ENCODE peak calls at places on chromosomes 5 and 9, in seven cellular contexts. K is A549, E is fibroblast of lung, Y is brain microvascular endothelial cell, W is astrocyte of the spinal cord, I is PC-3, Q is kidney epithelial cell. P is an unnamed sample.

GRCh38 chr5:55484531-55484930 is 50.2 kb downstream of the PLPP1 start:
- DNase-seq in K (no peak), E (no peak), Y (no peak), W (no peak), I (no peak), Q (no peak), P (no peak)

GRCh38 chr9:131275332-131276106 is 791 bp downstream of the FAM78A start:
- DNase-seq in K (no peak), E (no peak), Y (no peak), W (no peak), I (no peak), Q (no peak), P (no peak)

GRCh38 chr9:4435197-4435596 is 55.1 kb upstream of the SLC1A1 start:
- DNase-seq in K (no peak), E (peak; percentile 25), Y (peak; percentile 55), W (no peak), I (no peak), Q (no peak), P (peak; percentile 85)

GRCh38 chr9:89879711-89880110 is 274.9 kb downstream of the GADD45G start:
- DNase-seq in K (no peak), E (peak; percentile 14), Y (no peak), W (no peak), I (no peak), Q (no peak), P (no peak)

GRCh38 chr5:123157797-123158528 is 68.9 kb downstream of the PRDM6 start:
- DNase-seq in K (no peak), E (peak; percentile 98), Y (peak; percentile 58), W (peak; percentile 88), I (peak; percentile 9), Q (no peak), P (peak; percentile 59)

GRCh38 chr5:107247427-107247826 is 423.3 kb downstream of the EFNA5 start:
- DNase-seq in K (no peak), E (no peak), Y (peak; percentile 48), W (no peak), I (peak; percentile 20), Q (no peak), P (no peak)

GRCh38 chr5:82765765-82766164 is 311.4 kb downstream of the TMEM167A start:
- DNase-seq in K (no peak), E (no peak), Y (no peak), W (no peak), I (peak; percentile 71), Q (no peak), P (no peak)

GRCh38 chr9:17380126-17380861 is 198.6 kb upstream of the SH3GL2 start:
- DNase-seq in K (no peak), E (no peak), Y (no peak), W (no peak), I (no peak), Q (no peak), P (no peak)

GRCh38 chr9:83937861-83938455 is 16.7 kb upstream of the KIF27 start:
- DNase-seq in K (peak; percentile 56), E (peak; percentile 72), Y (peak; percentile 35), W (peak; percentile 67), I (peak; percentile 87), Q (no peak), P (peak; percentile 80)

GRCh38 chr9:38182321-38182720 is 113.3 kb upstream of the SHB start:
- DNase-seq in K (no peak), E (no peak), Y (no peak), W (no peak), I (no peak), Q (no peak), P (no peak)

GRCh38 chr5:113024298-113024697 is 47.7 kb downstream of the DCP2 start:
- DNase-seq in K (no peak), E (no peak), Y (no peak), W (no peak), I (no peak), Q (no peak), P (no peak)

GRCh38 chr9:13570521-13570974 is 291.1 kb upstream of the MPDZ start:
- DNase-seq in K (no peak), E (no peak), Y (no peak), W (no peak), I (no peak), Q (no peak), P (no peak)

GRCh38 chr5:54619732-54620582 is 102.4 kb downstream of the SNX18 start:
- DNase-seq in K (no peak), E (peak; percentile 34), Y (no peak), W (peak; percentile 22), I (peak; percentile 62), Q (no peak), P (no peak)

GRCh38 chr9:114787781-114788498 is 17.9 kb downstream of the TNFSF15 start:
- DNase-seq in K (no peak), E (no peak), Y (no peak), W (no peak), I (no peak), Q (no peak), P (no peak)

GRCh38 chr5:72503888-72504491 is 3.2 kb downstream of the ZNF366 start:
- DNase-seq in K (peak; percentile 15), E (peak; percentile 77), Y (peak; percentile 20), W (peak; percentile 42), I (peak; percentile 79), Q (no peak), P (peak; percentile 50)

DNA sequence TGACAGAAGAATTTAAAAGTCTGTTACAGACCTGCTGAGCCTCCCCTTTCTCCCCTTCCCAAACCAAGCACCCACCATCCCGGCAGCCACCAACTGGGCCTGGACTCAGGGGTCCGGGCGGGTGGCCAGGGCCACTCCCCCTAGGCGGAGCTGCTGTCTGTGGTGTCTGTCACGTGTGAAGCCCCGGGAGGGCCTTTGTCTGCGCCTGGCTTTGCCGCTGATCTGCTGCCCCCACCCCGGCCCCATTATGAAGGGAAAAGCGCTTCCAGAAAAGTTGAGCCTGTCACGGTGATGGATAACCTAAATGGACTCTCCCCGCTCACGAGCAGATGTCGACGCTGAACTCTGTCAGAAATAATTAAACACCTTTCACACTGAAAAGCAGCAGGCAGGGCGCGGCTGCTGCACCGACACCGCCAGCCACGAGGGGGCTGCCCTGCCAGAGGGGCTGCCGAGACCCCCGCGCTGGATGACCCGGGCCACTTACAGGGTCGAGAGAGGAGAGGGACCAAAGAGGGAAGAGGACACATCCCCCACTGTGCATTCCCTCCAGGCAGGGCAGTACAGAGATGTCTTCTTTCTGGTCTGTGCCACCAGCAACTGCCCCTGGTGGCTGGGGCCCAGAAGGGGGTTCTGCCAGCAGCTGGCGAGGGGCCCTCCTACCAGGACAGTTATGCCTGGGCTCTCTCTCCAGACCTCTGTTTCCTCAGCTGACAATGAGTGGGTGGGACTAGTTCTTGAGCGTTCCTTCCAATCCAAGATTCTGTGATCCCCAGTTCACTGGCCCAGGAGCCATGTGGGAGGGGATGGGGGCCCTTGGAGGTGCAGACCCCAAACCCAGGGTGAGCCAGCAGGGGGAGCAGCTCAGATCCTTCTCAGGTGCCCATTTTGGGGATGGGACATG is 36.0 kb upstream of the BARHL1 start:
- DNase-seq in K (peak; percentile 50), E (peak; percentile 25), Y (peak; percentile 11), W (peak; percentile 9), I (no peak), Q (no peak), P (peak; percentile 25)
- TF ChIP-seq CTCF in K (peak; percentile 27), E (peak; percentile 26), Y (peak; percentile 64), W (peak; percentile 51), I (peak; percentile 23), Q (peak; percentile 66), P (peak; percentile 22)

GRCh38 chr5:159402328-159402727 is 72.0 kb upstream of the IL12B start:
- DNase-seq in K (no peak), E (no peak), Y (no peak), W (no peak), I (no peak), Q (no peak), P (no peak)
- H3K4me3 ChIP-seq in K (no peak overlapping the region), E (no peak overlapping the region), Y (no peak overlapping the region), W (no peak overlapping the region), I (no peak overlapping the region), Q (no peak overlapping the region), P (no peak overlapping the region)

DNA sequence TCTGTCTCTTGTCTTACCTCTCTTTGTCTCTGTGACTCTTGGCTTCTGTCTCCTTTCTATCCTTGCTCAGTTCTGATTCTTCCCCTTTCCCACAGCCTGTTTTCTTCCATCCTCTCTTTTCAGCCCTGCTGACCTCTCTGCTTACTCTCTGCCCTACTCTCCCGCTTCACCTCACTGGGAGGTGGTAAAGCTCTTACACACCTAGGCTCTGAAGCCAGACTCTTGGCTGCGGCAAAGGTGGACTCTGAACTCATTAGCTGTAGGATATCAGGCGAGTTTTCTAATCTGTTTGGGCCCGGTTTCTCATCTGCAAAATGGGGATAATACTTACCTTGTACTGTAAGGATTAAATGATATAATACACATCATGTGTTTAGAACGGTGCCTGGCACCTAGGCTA is 11.1 kb downstream of the PCDH1 start:
- DNase-seq in K (no peak), E (no peak), Y (no peak), W (no peak), I (no peak), Q (no peak), P (no peak)
- TF ChIP-seq CTCF in K (no peak), E (no peak), Y (no peak), W (no peak), I (no peak), Q (no peak), P (no peak)

DNA sequence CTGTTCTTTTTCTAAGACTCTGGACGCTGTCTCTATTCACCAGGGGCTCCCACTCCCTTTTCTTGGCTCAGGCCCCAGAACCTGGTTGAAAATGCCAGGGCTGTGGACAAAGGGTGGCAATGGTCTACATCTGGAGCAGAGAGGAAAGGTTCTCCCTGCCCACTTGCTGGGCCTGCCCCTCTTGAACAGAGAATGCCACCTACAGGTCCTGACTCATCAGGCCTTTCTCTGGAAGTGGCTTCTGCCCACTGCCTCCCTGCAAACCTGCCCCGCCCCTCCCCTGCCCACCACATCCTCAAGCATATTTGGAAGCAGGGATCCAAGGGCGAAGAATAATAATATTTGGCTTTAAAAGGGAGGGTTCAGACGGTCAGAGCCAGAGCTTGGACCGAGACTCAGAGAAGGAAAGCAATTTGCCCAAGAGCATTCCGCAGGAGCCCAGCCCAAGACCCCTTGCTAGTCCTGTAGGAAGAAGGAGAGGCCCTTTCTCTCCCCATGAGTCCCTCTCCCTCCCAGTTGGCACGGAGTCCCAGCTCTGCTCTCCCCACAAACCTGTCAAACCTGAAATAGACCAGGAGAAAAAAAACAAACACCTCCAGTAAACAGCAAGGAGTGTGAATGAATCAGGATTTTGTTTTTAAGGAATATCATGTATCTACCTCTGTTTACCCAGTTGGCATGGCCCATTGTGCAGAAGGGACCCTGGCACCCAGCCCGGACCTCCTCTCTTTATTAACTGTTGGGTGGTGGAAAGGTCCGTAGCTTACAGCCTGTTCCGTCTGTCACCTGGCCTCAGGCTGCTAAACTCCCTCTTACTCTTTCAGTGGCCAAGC is 37.8 kb upstream of the STXBP1 start:
- DNase-seq in K (peak; percentile 70), E (no peak), Y (no peak), W (peak; percentile 53), I (peak; percentile 93), Q (no peak), P (peak; percentile 47)
- H3K4me3 ChIP-seq in K (no peak overlapping the region), E (no peak overlapping the region), Y (no peak overlapping the region), W (no peak overlapping the region), I (peak overlapping the region; percentile 41), Q (no peak overlapping the region), P (no peak overlapping the region)